ENCODE peak calls at places on chromosomes 4 and X, in six cellular contexts. I is heart left ventricle; V is mammary epithelial cell; P is CD4-positive, alpha-beta T cell; Y is progenitor cell of endocrine pancreas; S is AG10803. N is an unnamed sample.

GRCh38 chr4:76950846-76951321 is 1.3 kb downstream of the SEPTIN11 start:
- DNase-seq in Y (no peak), S (peak), I (no peak), V (peak), P (no peak), N (no peak)

GRCh38 chr4:183540498-183540953 is 35.7 kb downstream of the ING2 start:
- DNase-seq in S (no peak), Y (no peak), I (no peak), P (no peak), V (no peak), N (no peak)

GRCh38 chr4:687048-687974 is 1.6 kb downstream of the SLC49A3 start:
- DNase-seq in S (peak), Y (no peak), I (peak), V (peak), P (no peak), N (peak)

GRCh38 chr4:40349561-40350198 is 14.5 kb downstream of the CHRNA9 start:
- DNase-seq in S (peak), Y (no peak), V (no peak), P (no peak), I (no peak), N (no peak)

GRCh38 chrX:67555578-67556203 is 11.9 kb downstream of the AR start:
- DNase-seq in I (no peak), Y (no peak), S (peak), V (peak), P (no peak), N (no peak)

GRCh38 chrX:13223868-13224555 is 95.8 kb downstream of the ATXN3L start:
- DNase-seq in V (peak), Y (no peak), S (peak), I (no peak), P (no peak), N (no peak)

GRCh38 chr4:112813790-112814189 is 176.8 kb downstream of the LARP7 start:
- DNase-seq in P (no peak), I (no peak), Y (no peak), S (peak), V (peak), N (no peak)

GRCh38 chrX:134520860-134521390 is 61.0 kb downstream of the HPRT1 start:
- DNase-seq in S (peak), Y (no peak), I (no peak), P (no peak), V (peak), N (no peak)

GRCh38 chr4:181962321-181962720 is 280.9 kb upstream of the TENM3 start:
- DNase-seq in P (no peak), Y (no peak), S (peak), V (no peak), I (no peak), N (no peak)

GRCh38 chrX:26958261-26958660 is 504.9 kb downstream of the PPP4R3C start:
- DNase-seq in P (no peak), V (no peak), I (no peak), S (no peak), Y (no peak), N (no peak)

GRCh38 chr4:38724507-38724808 is 58.3 kb downstream of the TLR10 start:
- DNase-seq in Y (no peak), P (no peak), I (no peak), S (no peak), V (no peak), N (no peak)

GRCh38 chr4:146742416-146742815 is 103.7 kb downstream of the POU4F2 start:
- DNase-seq in P (no peak), V (no peak), I (no peak), Y (no peak), S (no peak), N (no peak)

GRCh38 chr4:112807999-112808398 is 171.1 kb downstream of the LARP7 start:
- DNase-seq in S (peak), V (no peak), I (no peak), P (no peak), Y (no peak), N (no peak)

GRCh38 chrX:32408389-32408788 is 803.0 kb downstream of the DMD start:
- DNase-seq in Y (no peak), P (no peak), I (no peak), V (no peak), S (no peak), N (no peak)

GRCh38 chrX:39903343-39903742 is 194.4 kb downstream of the BCOR start:
- DNase-seq in S (peak), Y (no peak), V (peak), P (no peak), I (no peak), N (no peak)

GRCh38 chr4:78665216-78665615 is 110.9 kb upstream of the BMP2K start:
- DNase-seq in S (no peak), V (no peak), Y (no peak), I (no peak), P (no peak), N (no peak)

GRCh38 chr4:148445071-148445902 is 3.1 kb upstream of the NR3C2 start:
- DNase-seq in Y (peak), P (peak), V (no peak), I (peak), S (no peak), N (peak)

GRCh38 chr4:123418486-123418931 is 21.9 kb downstream of the SPRY1 start:
- DNase-seq in S (peak), P (no peak), V (peak), Y (no peak), I (no peak), N (no peak)

GRCh38 chrX:47446431-47446830 is 36.6 kb downstream of the ZNF41 start:
- DNase-seq in P (no peak), I (no peak), Y (no peak), V (no peak), S (no peak), N (no peak)

GRCh38 chr4:83440899-83441298 is 14.7 kb downstream of the HELQ start:
- DNase-seq in V (no peak), S (no peak), P (no peak), I (no peak), Y (no peak), N (no peak)

GRCh38 chrX:106247162-106247561 is 79.1 kb downstream of the PWWP3B start:
- DNase-seq in Y (no peak), P (no peak), I (no peak), V (peak), S (peak), N (no peak)

GRCh38 chr4:8088966-8089491 is 69.6 kb downstream of the ABLIM2 start:
- DNase-seq in I (peak), Y (no peak), S (no peak), V (no peak), P (no peak), N (no peak)

GRCh38 chrX:308821-309520 is 9.6 kb downstream of the GTPBP6 start:
- DNase-seq in Y (no peak), I (peak), P (no peak), V (no peak), S (no peak), N (no peak)

GRCh38 chrX:154046262-154046771 is 26.6 kb upstream of the IRAK1 start:
- DNase-seq in Y (no peak), S (peak), I (peak), V (no peak), P (no peak), N (no peak)

GRCh38 chrX:153886915-153887314 is 942 bp upstream of the L1CAM start:
- DNase-seq in S (no peak), Y (no peak), V (no peak), P (no peak), I (peak), N (no peak)

GRCh38 chr4:183327827-183328226 is 5.6 kb upstream of the CLDN24 start:
- DNase-seq in V (no peak), I (no peak), P (no peak), S (no peak), Y (no peak), N (no peak)

GRCh38 chrX:56728752-56729151 is 291 bp upstream of the NBDY start:
- DNase-seq in I (no peak), S (no peak), Y (no peak), V (peak), P (peak), N (no peak)

DNA sequence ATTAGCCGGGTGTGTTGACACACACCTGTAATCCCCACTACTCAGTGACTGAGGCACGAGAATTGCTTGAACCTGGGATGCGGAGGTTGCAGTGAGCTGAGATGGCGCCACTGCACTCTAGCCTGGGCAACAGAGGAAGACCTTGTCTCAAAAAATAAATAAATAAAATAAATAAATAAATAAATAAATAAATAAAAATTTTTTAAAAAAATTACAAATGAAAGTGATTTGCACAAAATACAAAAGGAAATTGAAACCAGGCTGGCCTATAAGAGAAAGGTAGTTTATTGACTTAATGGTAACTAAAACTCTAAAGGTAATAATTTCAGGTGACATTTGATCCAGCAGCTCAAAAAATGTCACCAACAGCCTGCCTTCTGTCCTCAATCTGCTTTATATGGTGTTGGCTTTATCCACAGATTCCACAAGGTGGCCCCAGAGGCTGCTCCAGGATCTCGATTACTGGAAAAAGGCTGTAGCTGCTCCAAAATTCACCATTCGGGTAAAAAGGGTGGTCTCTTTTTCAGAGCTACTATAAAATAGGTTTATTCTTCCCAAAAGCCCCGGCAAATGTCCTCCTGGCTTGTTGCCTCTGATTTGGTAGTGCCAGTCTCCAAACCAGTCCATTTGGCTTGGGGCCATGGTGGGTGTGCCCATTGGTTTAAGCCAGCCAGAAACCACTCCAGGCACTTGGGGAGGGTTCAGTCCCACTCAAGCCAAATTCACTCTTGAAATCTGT is 61.4 kb upstream of the TRIM2 start:
- DNase-seq in I (peak), S (peak), P (peak), V (peak), Y (peak), N (peak)
- TF ChIP-seq CTCF in I (peak), S (peak), P (peak), V (peak), Y (peak), N (no peak)

GRCh38 chr4:169009281-169010124 is 552 bp downstream of the CBR4 start:
- DNase-seq in P (peak), I (peak), S (peak), Y (peak), V (peak), N (peak)
- TF ChIP-seq CTCF in P (no peak), I (no peak), S (peak), Y (peak), V (peak), N (no peak)

DNA sequence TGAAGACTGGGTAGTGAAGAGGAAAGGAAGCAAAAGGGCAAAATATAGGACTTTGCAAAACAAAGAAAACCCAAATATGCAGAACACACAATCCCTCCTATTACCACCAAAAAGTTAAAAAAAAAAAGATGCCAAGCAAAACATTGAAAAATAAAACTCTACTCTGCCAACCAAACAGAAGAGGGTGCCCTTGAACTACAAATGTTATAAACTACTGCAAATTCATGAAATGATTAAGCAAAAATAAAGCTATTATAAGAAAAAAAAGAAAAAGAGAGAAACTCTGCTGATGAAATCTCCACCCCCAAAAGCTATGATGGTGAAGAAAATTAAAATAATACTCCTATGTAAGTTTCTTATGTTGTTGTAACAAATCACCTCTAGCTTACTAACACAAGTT is 168.5 kb upstream of the STK26 start:
- DNase-seq in V (no peak), Y (no peak), P (no peak), I (no peak), S (peak), N (no peak)
- TF ChIP-seq CTCF in V (peak), Y (peak), P (peak), I (no peak), S (peak), N (no peak)

DNA sequence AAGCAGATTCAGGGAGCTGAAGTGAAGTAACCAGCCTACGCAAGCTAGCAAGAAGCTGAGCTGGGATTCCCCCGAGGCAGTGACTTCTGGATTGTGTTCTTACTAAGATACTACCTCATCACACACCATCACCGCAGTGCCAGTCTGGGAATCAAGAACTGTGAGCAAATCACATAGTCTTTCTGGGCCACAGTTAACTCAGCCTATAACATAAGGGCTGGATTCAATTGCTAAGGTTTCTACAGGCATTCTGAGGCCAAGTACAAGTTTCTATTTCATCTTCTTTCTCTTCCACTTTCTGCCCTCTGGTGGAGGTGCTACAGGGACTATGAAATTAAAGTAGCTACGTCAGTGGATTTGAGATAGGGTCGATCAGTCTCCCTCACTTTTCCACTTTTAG is 1.4 kb upstream of the CORIN start:
- DNase-seq in Y (no peak), V (peak), I (no peak), S (peak), P (no peak), N (no peak)
- TF ChIP-seq CTCF in Y (peak), V (peak), I (peak), S (peak), P (peak), N (no peak)

GRCh38 chrX:114075073-114075673 is 508.7 kb upstream of the HTR2C start:
- DNase-seq in Y (no peak), S (no peak), I (no peak), V (no peak), P (no peak), N (no peak)
- TF ChIP-seq CTCF in Y (peak), S (peak), I (no peak), V (peak), P (no peak), N (no peak)

GRCh38 chrX:131677655-131678628 is 134.1 kb downstream of the OR13H1 start:
- DNase-seq in Y (peak), I (no peak), S (peak), P (peak), V (peak), N (no peak)
- TF ChIP-seq CTCF in Y (peak), I (peak), S (peak), P (peak), V (peak), N (no peak)